ENCODE peak calls at places on chromosomes 7 and 10, in four cellular contexts. R is type B pancreatic cell, I is pulmonary artery endothelial cell, E is AG04450. Q is an unnamed sample.

GRCh38 chr10:75136346-75136745 is 24.9 kb downstream of the SAMD8 start:
- DNase-seq in R (no peak), I (no peak), E (no peak), Q (no peak)

GRCh38 chr7:98229441-98229840 is 18.2 kb downstream of the BHLHA15 start:
- DNase-seq in R (no peak), I (no peak), E (no peak), Q (no peak)

GRCh38 chr7:39458346-39458745 is 107.9 kb upstream of the YAE1 start:
- DNase-seq in R (no peak), I (no peak), E (no peak), Q (no peak)

GRCh38 chr7:73937014-73937413 is 76.1 kb downstream of the TMEM270 start:
- DNase-seq in R (no peak), I (no peak), E (no peak), Q (no peak)

GRCh38 chr10:84571146-84571545 is 242.8 kb downstream of the CCSER2 start:
- DNase-seq in R (no peak), I (no peak), E (no peak), Q (no peak)

GRCh38 chr10:102631525-102632393 is 12.5 kb upstream of the TRIM8 start:
- DNase-seq in R (no peak), I (no peak), E (no peak), Q (no peak)

GRCh38 chr10:75397571-75397921 is 4.0 kb downstream of the ZNF503 start:
- DNase-seq in R (no peak), I (no peak), E (no peak), Q (no peak)

GRCh38 chr10:133276435-133277201 is at the start of gene ADAM8:
- DNase-seq in R (no peak), I (no peak), E (no peak), Q (no peak)

GRCh38 chr7:17557305-17557704 is 258.9 kb downstream of the AHR start:
- DNase-seq in R (no peak), I (no peak), E (no peak), Q (no peak)

GRCh38 chr7:78690174-78690573 is 763.3 kb downstream of the MAGI2 start:
- DNase-seq in R (no peak), I (no peak), E (peak), Q (no peak)

GRCh38 chr7:133486-133885 is 58.9 kb upstream of the FAM20C start:
- DNase-seq in R (no peak), I (no peak), E (no peak), Q (no peak)

GRCh38 chr10:11472158-11472753 is 139.2 kb downstream of the USP6NL start:
- DNase-seq in R (no peak), I (no peak), E (peak), Q (peak)

GRCh38 chr10:97596101-97597055 is 6.9 kb downstream of the C10orf62 start:
- DNase-seq in R (no peak), I (peak), E (peak), Q (peak)

GRCh38 chr7:45574521-45575500 is 643 bp downstream of the ADCY1 start:
- DNase-seq in R (no peak), I (no peak), E (no peak), Q (no peak)

GRCh38 chr7:70566659-70567058 is 565.3 kb upstream of the GALNT17 start:
- DNase-seq in R (no peak), I (no peak), E (no peak), Q (no peak)

GRCh38 chr7:30710669-30711068 is 28.4 kb upstream of the CRHR2 start:
- DNase-seq in R (no peak), I (no peak), E (no peak), Q (no peak)

GRCh38 chr7:467393-467828 is 52.2 kb downstream of the PDGFA start:
- DNase-seq in R (peak), I (no peak), E (no peak), Q (no peak)

GRCh38 chr10:63738410-63738809 is 217.2 kb downstream of the REEP3 start:
- DNase-seq in R (no peak), I (no peak), E (no peak), Q (no peak)